ENCODE peak calls at places on chromosome 12, in ten cellular contexts. A is T-helper 17 cell; U is HepG2; K is naive thymus-derived CD8-positive, alpha-beta T cell; Y is upper lobe of right lung; B is lower lobe of right lung; N is SK-N-SH treated with all-trans-retinoic acid at 6 μM for 48 hours; E is activated naive CD8-positive, alpha-beta T cell treated with anti-CD3 and anti-CD28 coated beads, Interleukin-2, amount 50 U/mL, for 24 hours; M is pancreas; L is right cardiac atrium. Z is an unnamed sample.

GRCh38 chr12:116346222-116346621 is 68.7 kb upstream of the MED13L start:
- ATAC-seq in B (no peak), K (no peak), A (no peak), M (no peak), Y (no peak), U (no peak), L (peak; percentile 29), N (peak; percentile 71), E (no peak), Z (no peak)

GRCh38 chr12:50626026-50626425 is 121.2 kb downstream of the DIP2B start:
- ATAC-seq in E (no peak), L (no peak), N (no peak), B (no peak), K (no peak), M (no peak), Y (peak; percentile 56), U (no peak), A (no peak), Z (no peak)

GRCh38 chr12:32501835-32502333 is 102.5 kb downstream of the FGD4 start:
- ATAC-seq in Y (peak; percentile 55), B (peak; percentile 65), E (no peak), M (peak; percentile 80), U (peak; percentile 99), K (no peak), L (peak; percentile 74), A (no peak), N (peak; percentile 97), Z (peak; percentile 59)

GRCh38 chr12:64931981-64932380 is 107.5 kb downstream of the TBC1D30 start:
- ATAC-seq in Y (no peak), L (no peak), B (no peak), N (no peak), M (no peak), U (no peak), K (no peak), A (no peak), E (peak; percentile 15), Z (no peak)

GRCh38 chr12:113208041-113208934 is 13.0 kb upstream of the TPCN1 start:
- ATAC-seq in Y (peak; percentile 91), L (peak; percentile 70), K (peak; percentile 81), M (no peak), U (peak; percentile 34), B (peak; percentile 85), E (peak; percentile 91), A (peak; percentile 79), N (no peak), Z (peak; percentile 67)

GRCh38 chr12:104218935-104219334 is 3.4 kb downstream of the TXNRD1 start:
- ATAC-seq in A (no peak), B (no peak), K (no peak), U (no peak), Y (no peak), E (peak; percentile 21), M (no peak), N (peak; percentile 35), L (no peak), Z (no peak)

GRCh38 chr12:22407397-22407796 is 72.9 kb upstream of the ST8SIA1 start:
- ATAC-seq in U (no peak), E (no peak), Y (no peak), K (no peak), A (no peak), M (no peak), N (no peak), B (no peak), L (no peak), Z (no peak)

GRCh38 chr12:11014234-11014633 is 8.2 kb downstream of the TAS2R19 start:
- ATAC-seq in E (peak; percentile 36), N (peak; percentile 49), B (no peak), M (no peak), K (no peak), L (no peak), U (no peak), A (no peak), Y (no peak), Z (no peak)

GRCh38 chr12:6321905-6322304 is 11.4 kb downstream of the PLEKHG6 start:
- ATAC-seq in A (no peak), B (no peak), L (no peak), Y (no peak), N (no peak), M (no peak), E (no peak), K (no peak), U (peak; percentile 18), Z (no peak)

GRCh38 chr12:22576473-22576872 is 32.1 kb upstream of the C2CD5 start:
- ATAC-seq in M (no peak), A (no peak), Y (no peak), N (no peak), B (no peak), L (no peak), E (no peak), U (no peak), K (no peak), Z (no peak)

GRCh38 chr12:120928864-120929652 is 24.9 kb upstream of the SPPL3 start:
- ATAC-seq in K (no peak), N (no peak), U (peak; percentile 73), L (no peak), E (no peak), Y (peak; percentile 74), A (no peak), M (peak; percentile 85), B (peak; percentile 79), Z (no peak)

GRCh38 chr12:23535441-23535840 is 414.0 kb downstream of the SOX5 start:
- ATAC-seq in K (no peak), B (no peak), A (no peak), L (no peak), Y (no peak), E (no peak), N (no peak), U (no peak), M (no peak), Z (no peak)

GRCh38 chr12:120249875-120250795 is 15.4 kb downstream of the PXN start:
- ATAC-seq in M (no peak), U (no peak), L (peak; percentile 89), K (no peak), E (peak; percentile 14), N (no peak), Y (peak; percentile 43), B (peak; percentile 22), A (no peak), Z (peak; percentile 85)

GRCh38 chr12:108468149-108468968 is 46.7 kb upstream of the FICD start:
- ATAC-seq in L (no peak), A (no peak), M (no peak), Y (no peak), B (no peak), N (no peak), K (no peak), E (no peak), U (no peak), Z (no peak)

GRCh38 chr12:68331500-68331868 is 678 bp downstream of the MDM1 start:
- ATAC-seq in K (no peak), U (peak; percentile 54), B (no peak), M (peak; percentile 6), N (no peak), A (no peak), Y (no peak), L (no peak), E (no peak), Z (no peak)

GRCh38 chr12:89263153-89263552 is 89.1 kb downstream of the DUSP6 start:
- ATAC-seq in E (no peak), K (no peak), M (no peak), U (no peak), Y (no peak), B (no peak), N (no peak), L (no peak), A (no peak), Z (no peak)

GRCh38 chr12:50224026-50224692 is 57.0 kb upstream of the CERS5 start:
- ATAC-seq in Y (peak; percentile 84), U (peak; percentile 52), K (peak; percentile 64), L (no peak), M (peak; percentile 95), A (peak; percentile 76), B (peak; percentile 88), E (peak; percentile 67), N (no peak), Z (no peak)

GRCh38 chr12:51195841-51196240 is 22.0 kb downstream of the POU6F1 start:
- ATAC-seq in U (no peak), A (no peak), K (no peak), M (no peak), Y (no peak), B (no peak), L (no peak), E (no peak), N (no peak), Z (peak; percentile 11)

GRCh38 chr12:26434299-26434915 is 239.0 kb downstream of the SSPN start:
- ATAC-seq in K (no peak), Y (peak; percentile 91), A (no peak), N (peak; percentile 88), M (peak; percentile 85), U (peak; percentile 92), L (peak; percentile 57), E (peak; percentile 59), B (peak; percentile 76), Z (no peak)

GRCh38 chr12:69657376-69658137 is 41.5 kb downstream of the BEST3 start:
- ATAC-seq in N (no peak), M (no peak), U (peak; percentile 91), B (no peak), K (no peak), Y (peak; percentile 39), A (no peak), L (peak; percentile 38), E (no peak), Z (no peak)

GRCh38 chr12:10739157-10740118 is 16.3 kb upstream of the YBX3 start:
- ATAC-seq in A (no peak), N (no peak), K (no peak), Y (peak; percentile 69), L (no peak), U (no peak), M (no peak), E (no peak), B (peak; percentile 84), Z (no peak)

GRCh38 chr12:123141615-123142517 is 9.0 kb downstream of the PITPNM2 start:
- ATAC-seq in M (peak; percentile 76), A (no peak), U (peak; percentile 75), N (peak; percentile 92), E (no peak), Y (peak; percentile 65), L (peak; percentile 86), K (no peak), B (peak; percentile 85), Z (peak; percentile 82)

GRCh38 chr12:3897400-3897910 is 24.3 kb upstream of the PARP11 start:
- ATAC-seq in Y (peak; percentile 21), K (peak; percentile 94), U (no peak), A (peak; percentile 92), N (no peak), B (peak; percentile 14), L (no peak), E (no peak), M (no peak), Z (no peak)

GRCh38 chr12:57135939-57136338 is 7.7 kb downstream of the LRP1 start:
- ATAC-seq in N (no peak), K (no peak), M (no peak), U (no peak), L (peak; percentile 51), Y (no peak), E (no peak), A (no peak), B (peak; percentile 13), Z (peak; percentile 44)

GRCh38 chr12:71848212-71848611 is 8.7 kb downstream of the TBC1D15 start:
- ATAC-seq in L (no peak), N (no peak), A (no peak), E (peak; percentile 44), B (no peak), U (no peak), Y (no peak), M (no peak), K (no peak), Z (no peak)

GRCh38 chr12:45668641-45669040 is 60.9 kb upstream of the ARID2 start:
- ATAC-seq in U (no peak), E (peak; percentile 17), N (no peak), B (peak; percentile 11), Y (no peak), K (no peak), L (no peak), A (peak; percentile 7), M (no peak), Z (no peak)

GRCh38 chr12:130780880-130781575 is 58.0 kb downstream of the STX2 start:
- ATAC-seq in Y (no peak), A (no peak), U (no peak), K (no peak), B (no peak), L (no peak), E (no peak), N (no peak), M (no peak), Z (no peak)

GRCh38 chr12:54650409-54650808 is 2.2 kb upstream of the DCD start:
- ATAC-seq in Y (no peak), N (no peak), M (no peak), L (no peak), U (no peak), E (no peak), B (no peak), K (no peak), A (no peak), Z (no peak)

Z was measured in gastroesophageal sphincter.